ENCODE peak calls at places on chromosomes 3 and 15, in ten cellular contexts. S is neural crest cell; Z is thyroid gland; Y is stimulated activated CD4-positive, alpha-beta T cell treated with anti-CD3 and anti-CD28 coated beads, Interleukin-4, amount 100 ng/mL, for 1 hour; V is midbrain; N is Calu3; W is AG04450; I is PC-3; X is left cardiac atrium; B is T-helper 9 cell. D is an unnamed sample.

GRCh38 chr15:66772967-66773873 is 71.2 kb downstream of the SMAD6 start:
- DNase-seq in S (no peak), Z (peak), Y (no peak), V (no peak), N (no peak), W (no peak), I (no peak), X (peak), B (no peak), D (no peak)

GRCh38 chr15:78915341-78916087 is 29.3 kb downstream of the CTSH start:
- DNase-seq in S (no peak), Z (no peak), Y (no peak), V (peak), N (no peak), W (no peak), I (no peak), X (peak), B (no peak), D (no peak)

GRCh38 chr3:129441215-129441614 is 1.2 kb downstream of the IFT122 start:
- DNase-seq in S (no peak), Z (no peak), Y (no peak), V (no peak), N (no peak), W (no peak), I (no peak), X (no peak), B (no peak), D (no peak)

GRCh38 chr15:44195151-44195740 is at the start of gene FRMD5:
- DNase-seq in S (peak), Z (peak), Y (peak), V (peak), N (peak), W (peak), I (peak), X (peak), B (peak), D (peak)

GRCh38 chr15:60421544-60421943 is 23.8 kb upstream of the ANXA2 start:
- DNase-seq in S (no peak), Z (no peak), Y (no peak), V (no peak), N (no peak), W (no peak), I (peak), X (no peak), B (no peak), D (no peak)

GRCh38 chr3:189853906-189854305 is 222.7 kb downstream of the TP63 start:
- DNase-seq in S (no peak), Z (no peak), Y (no peak), V (no peak), N (no peak), W (no peak), I (no peak), X (no peak), B (no peak), D (no peak)

GRCh38 chr3:141940204-141940776 is 63.8 kb downstream of the ATP1B3 start:
- DNase-seq in S (no peak), Z (peak), Y (no peak), V (no peak), N (peak), W (no peak), I (peak), X (no peak), B (no peak), D (no peak)

GRCh38 chr15:98085003-98085639 is 124.6 kb downstream of the ARRDC4 start:
- DNase-seq in S (peak), Z (peak), Y (no peak), V (peak), N (peak), W (peak), I (peak), X (no peak), B (no peak), D (peak)

GRCh38 chr15:37015476-37015875 is 84.9 kb downstream of the MEIS2 start:
- DNase-seq in S (no peak), Z (no peak), Y (no peak), V (no peak), N (no peak), W (no peak), I (no peak), X (no peak), B (no peak), D (no peak)

GRCh38 chr3:53493997-53494791 is at the start of gene CACNA1D:
- DNase-seq in S (peak), Z (peak), Y (peak), V (no peak), N (peak), W (no peak), I (no peak), X (no peak), B (no peak), D (no peak)

GRCh38 chr3:177470200-177470941 is 273.1 kb upstream of the TBL1XR1 start:
- DNase-seq in S (no peak), Z (no peak), Y (no peak), V (peak), N (no peak), W (no peak), I (no peak), X (no peak), B (no peak), D (no peak)

GRCh38 chr3:37995652-37996641 is 5.4 kb downstream of the VILL start:
- DNase-seq in S (no peak), Z (no peak), Y (no peak), V (no peak), N (no peak), W (no peak), I (peak), X (peak), B (peak), D (no peak)

GRCh38 chr3:127747751-127748521 is 74.4 kb downstream of the MGLL start:
- DNase-seq in S (no peak), Z (peak), Y (no peak), V (no peak), N (peak), W (peak), I (peak), X (peak), B (no peak), D (peak)

GRCh38 chr15:65396965-65397317 is 19.1 kb upstream of the IGDCC3 start:
- DNase-seq in S (no peak), Z (no peak), Y (no peak), V (no peak), N (no peak), W (no peak), I (no peak), X (no peak), B (no peak), D (no peak)

GRCh38 chr3:183537295-183537730 is 18.2 kb downstream of the KLHL6 start:
- DNase-seq in S (no peak), Z (peak), Y (no peak), V (peak), N (no peak), W (no peak), I (no peak), X (peak), B (no peak), D (no peak)

GRCh38 chr3:77931272-77932009 is 891.5 kb downstream of the ROBO2 start:
- DNase-seq in S (no peak), Z (no peak), Y (no peak), V (peak), N (no peak), W (peak), I (no peak), X (no peak), B (no peak), D (no peak)

GRCh38 chr3:36312351-36312750 is 68.0 kb upstream of the STAC start:
- DNase-seq in S (no peak), Z (no peak), Y (no peak), V (no peak), N (peak), W (no peak), I (peak), X (no peak), B (no peak), D (no peak)

GRCh38 chr3:123027292-123028232 is at the start of gene SEMA5B:
- DNase-seq in S (peak), Z (peak), Y (peak), V (peak), N (peak), W (no peak), I (peak), X (peak), B (no peak), D (no peak)

GRCh38 chr3:134197681-134198261 is 52.9 kb downstream of the RYK start:
- DNase-seq in S (no peak), Z (no peak), Y (no peak), V (peak), N (peak), W (peak), I (peak), X (no peak), B (no peak), D (peak)

GRCh38 chr3:120418866-120419490 is 31.8 kb downstream of the FSTL1 start:
- DNase-seq in S (no peak), Z (peak), Y (no peak), V (peak), N (peak), W (no peak), I (peak), X (peak), B (no peak), D (peak)

GRCh38 chr15:59401810-59402569 is 29.3 kb upstream of the MYO1E start:
- DNase-seq in S (no peak), Z (no peak), Y (no peak), V (no peak), N (no peak), W (no peak), I (no peak), X (no peak), B (no peak), D (no peak)

GRCh38 chr3:74273091-74273490 is 341.4 kb downstream of the CNTN3 start:
- DNase-seq in S (no peak), Z (no peak), Y (no peak), V (peak), N (no peak), W (no peak), I (no peak), X (no peak), B (no peak), D (no peak)